ENCODE peak calls at places on chromosomes 4 and X, in five cellular contexts. A, G, D, E and L are unnamed samples.

GRCh38 chr4:55125087-55125721 is at the start of gene KDR:
- DNase-seq in A (no peak), G (peak; percentile 93), D (no peak), E (no peak), L (no peak)

GRCh38 chr4:118033148-118034060 is 882 bp upstream of the NDST3 start:
- DNase-seq in A (no peak), G (peak; percentile 61), D (peak; percentile 9), E (peak; percentile 40), L (no peak)

GRCh38 chrX:34578237-34578636 is 78.8 kb downstream of the TMEM47 start:
- DNase-seq in A (peak; percentile 31), G (no peak), D (no peak), E (no peak), L (peak; percentile 75)

GRCh38 chrX:22666441-22666840 is 333.3 kb upstream of the DDX53 start:
- DNase-seq in A (no peak), G (peak; percentile 6), D (no peak), E (peak; percentile 42), L (peak; percentile 70)

GRCh38 chrX:136272325-136272724 is 21.1 kb upstream of the MAP7D3 start:
- DNase-seq in A (no peak), G (no peak), D (no peak), E (peak; percentile 7), L (no peak)

GRCh38 chrX:44935640-44936039 is 62.7 kb downstream of the KDM6A start:
- DNase-seq in A (no peak), G (no peak), D (no peak), E (no peak), L (no peak)

GRCh38 chr4:4248885-4249203 is 821 bp upstream of the TMEM128 start:
- DNase-seq in A (peak; percentile 15), G (no peak), D (no peak), E (no peak), L (no peak)

GRCh38 chr4:124948976-124949597 is 236.6 kb upstream of the ANKRD50 start:
- DNase-seq in A (peak; percentile 46), G (no peak), D (no peak), E (no peak), L (no peak)

GRCh38 chr4:181950372-181951127 is 292.7 kb upstream of the TENM3 start:
- DNase-seq in A (no peak), G (no peak), D (no peak), E (no peak), L (no peak)

GRCh38 chr4:70518716-70519115 is 347 bp downstream of the AMTN start:
- DNase-seq in A (no peak), G (no peak), D (no peak), E (no peak), L (no peak)

GRCh38 chrX:103779156-103779555 is 2.5 kb downstream of the PLP1 start:
- DNase-seq in A (no peak), G (no peak), D (no peak), E (no peak), L (no peak)

GRCh38 chrX:39338583-39338982 is 537.3 kb downstream of the MID1IP1 start:
- DNase-seq in A (no peak), G (no peak), D (no peak), E (no peak), L (no peak)

GRCh38 chrX:123920065-123920785 is 41.3 kb upstream of the STAG2 start:
- DNase-seq in A (peak; percentile 25), G (no peak), D (no peak), E (no peak), L (no peak)

GRCh38 chr4:154559141-154559841 is 3.5 kb upstream of the FGB start:
- DNase-seq in A (peak; percentile 40), G (peak; percentile 43), D (peak; percentile 2), E (peak; percentile 44), L (no peak)

GRCh38 chr4:42786350-42787070 is 106.0 kb upstream of the GRXCR1 start:
- DNase-seq in A (no peak), G (no peak), D (no peak), E (no peak), L (no peak)